ENCODE peak calls at places on chromosomes 7 and 10, in ten cellular contexts. N is right cardiac atrium; V is DND-41; B is esophagus squamous epithelium; E is stomach; Y is psoas muscle; U is endothelial cell of umbilical vein; S is adipocyte; D is CD4-positive, alpha-beta T cell; O is mammary epithelial cell. H is an unnamed sample. For H3K27me3, the result is how much of the 10 kb centered on the place peaks cover.

GRCh38 chr10:28089467-28089866 is 90.6 kb upstream of the ODAD2 start:
- DNase-seq in N (no peak), V (no peak), B (no peak), E (no peak), Y (no peak), U (peak), S (peak), D (no peak), O (peak), H (no peak)

GRCh38 chr7:127504715-127505114 is 80.7 kb downstream of the GCC1 start:
- DNase-seq in N (peak), V (peak), B (no peak), E (no peak), Y (peak), U (peak), S (peak), D (no peak), O (no peak), H (no peak)

GRCh38 chr10:77981281-77981680 is 48.0 kb downstream of the POLR3A start:
- DNase-seq in N (no peak), V (no peak), B (no peak), E (no peak), Y (no peak), U (no peak), S (no peak), D (no peak), O (no peak), H (no peak)

GRCh38 chr10:116961305-116962251 is 43.4 kb downstream of the SHTN1 start:
- DNase-seq in N (no peak), V (no peak), B (no peak), E (no peak), Y (no peak), U (no peak), S (no peak), D (no peak), O (no peak), H (no peak)

GRCh38 chr7:158834799-158835784 is 5.8 kb upstream of the ESYT2 start:
- DNase-seq in N (no peak), V (no peak), B (no peak), E (no peak), Y (no peak), U (peak), S (no peak), D (no peak), O (no peak), H (no peak)

GRCh38 chr10:102994551-102995295 is 76.6 kb downstream of the CNNM2 start:
- DNase-seq in N (no peak), V (no peak), B (no peak), E (no peak), Y (no peak), U (no peak), S (no peak), D (no peak), O (no peak), H (no peak)

GRCh38 chr7:234712-235553 is 42.6 kb downstream of the FAM20C start:
- DNase-seq in N (peak), V (no peak), B (no peak), E (peak), Y (peak), U (no peak), S (peak), D (no peak), O (peak), H (no peak)

GRCh38 chr7:1693419-1693990 is 23.4 kb downstream of the ELFN1 start:
- DNase-seq in N (peak), V (no peak), B (no peak), E (peak), Y (no peak), U (no peak), S (no peak), D (peak), O (no peak), H (peak)

GRCh38 chr10:3805227-3805790 is 20.3 kb upstream of the KLF6 start:
- DNase-seq in N (no peak), V (peak), B (no peak), E (no peak), Y (no peak), U (peak), S (peak), D (no peak), O (peak), H (no peak)

GRCh38 chr10:48698971-48699627 is 14.4 kb downstream of the WDFY4 start:
- DNase-seq in N (no peak), V (no peak), B (no peak), E (no peak), Y (no peak), U (no peak), S (no peak), D (no peak), O (no peak), H (no peak)

GRCh38 chr7:45610019-45610418 is 35.9 kb downstream of the ADCY1 start:
- DNase-seq in N (no peak), V (no peak), B (no peak), E (no peak), Y (no peak), U (no peak), S (no peak), D (no peak), O (no peak), H (no peak)

GRCh38 chr7:985915-986741 is 3.1 kb downstream of the CYP2W1 start:
- DNase-seq in N (no peak), V (no peak), B (no peak), E (no peak), Y (no peak), U (peak), S (no peak), D (no peak), O (peak), H (no peak)

GRCh38 chr10:30422981-30423654 is 10.9 kb upstream of the MAP3K8 start:
- DNase-seq in N (peak), V (no peak), B (no peak), E (peak), Y (peak), U (peak), S (peak), D (no peak), O (peak), H (no peak)

GRCh38 chr10:101284171-101285092 is 55.2 kb upstream of the LBX1 start:
- DNase-seq in N (no peak), V (no peak), B (no peak), E (no peak), Y (no peak), U (no peak), S (no peak), D (no peak), O (no peak), H (peak)

GRCh38 chr7:153590571-153590970 is 461.6 kb upstream of the DPP6 start:
- DNase-seq in N (no peak), V (no peak), B (no peak), E (no peak), Y (no peak), U (no peak), S (no peak), D (no peak), O (no peak), H (no peak)

GRCh38 chr10:34290412-34291082 is 524.5 kb downstream of the PARD3 start:
- DNase-seq in N (no peak), V (no peak), B (no peak), E (no peak), Y (peak), U (peak), S (peak), D (no peak), O (peak), H (no peak)

GRCh38 chr7:107332488-107333269 is 137.2 kb upstream of the GPR22 start:
- DNase-seq in N (no peak), V (no peak), B (no peak), E (no peak), Y (no peak), U (peak), S (no peak), D (no peak), O (no peak), H (no peak)

GRCh38 chr7:105963038-105963667 is at the start of gene CDHR3:
- DNase-seq in N (no peak), V (no peak), B (no peak), E (peak), Y (no peak), U (no peak), S (no peak), D (no peak), O (no peak), H (no peak)

GRCh38 chr7:132199626-132200025 is 376.6 kb downstream of the PLXNA4 start:
- DNase-seq in N (no peak), V (no peak), B (no peak), E (no peak), Y (no peak), U (no peak), S (no peak), D (no peak), O (no peak), H (no peak)

GRCh38 chr10:62514079-62514693 is 140.0 kb downstream of the ZNF365 start:
- DNase-seq in N (no peak), V (no peak), B (no peak), E (no peak), Y (no peak), U (no peak), S (no peak), D (no peak), O (no peak), H (no peak)

GRCh38 chr10:91043173-91043910 is 122.5 kb upstream of the ANKRD1 start:
- DNase-seq in N (no peak), V (no peak), B (no peak), E (no peak), Y (no peak), U (peak), S (peak), D (no peak), O (peak), H (no peak)

GRCh38 chr10:7202804-7203203 is 208.0 kb downstream of the SFMBT2 start:
- DNase-seq in N (no peak), V (no peak), B (no peak), E (no peak), Y (no peak), U (no peak), S (no peak), D (no peak), O (no peak), H (no peak)

GRCh38 chr10:90777614-90778013 is 80.2 kb downstream of the HTR7 start:
- DNase-seq in N (no peak), V (no peak), B (no peak), E (no peak), Y (no peak), U (no peak), S (peak), D (no peak), O (no peak), H (no peak)

GRCh38 chr7:5606235-5606634 is 175.2 kb downstream of the RNF216 start:
- DNase-seq in N (no peak), V (no peak), B (no peak), E (no peak), Y (no peak), U (no peak), S (no peak), D (no peak), O (no peak), H (no peak)

GRCh38 chr10:116098411-116099019 is 174.5 kb downstream of the GFRA1 start:
- DNase-seq in N (no peak), V (no peak), B (no peak), E (no peak), Y (peak), U (no peak), S (no peak), D (no peak), O (no peak), H (no peak)

GRCh38 chr7:112701456-112701855 is 88.7 kb downstream of the TMEM168 start:
- DNase-seq in N (no peak), V (no peak), B (no peak), E (no peak), Y (no peak), U (no peak), S (no peak), D (no peak), O (no peak), H (no peak)

GRCh38 chr10:114406455-114406854 is 2.2 kb upstream of the AFAP1L2 start:
- DNase-seq in N (no peak), V (no peak), B (no peak), E (no peak), Y (no peak), U (no peak), S (no peak), D (no peak), O (no peak), H (no peak)
- H3K27me3 ChIP-seq in N (under half), V (under half), B (under half), E (under half), Y (under half), U (under half), S (under half), D (under half), O (under half), H (under half)

GRCh38 chr7:130733866-130734524 is at the start of gene KLF14:
- DNase-seq in N (peak), V (no peak), B (no peak), E (no peak), Y (peak), U (no peak), S (peak), D (peak), O (peak), H (no peak)
- H3K27me3 ChIP-seq in N (under half), V (under half), B (under half), E (under half), Y (under half), U (half or more), S (under half), D (half or more), O (under half), H (under half)

GRCh38 chr10:13051126-13051694 is 48.8 kb upstream of the OPTN start:
- DNase-seq in N (no peak), V (no peak), B (no peak), E (no peak), Y (no peak), U (no peak), S (no peak), D (no peak), O (no peak), H (no peak)
- H3K27me3 ChIP-seq in N (under half), V (under half), B (under half), E (under half), Y (under half), U (under half), S (under half), D (under half), O (under half), H (under half)

DNA sequence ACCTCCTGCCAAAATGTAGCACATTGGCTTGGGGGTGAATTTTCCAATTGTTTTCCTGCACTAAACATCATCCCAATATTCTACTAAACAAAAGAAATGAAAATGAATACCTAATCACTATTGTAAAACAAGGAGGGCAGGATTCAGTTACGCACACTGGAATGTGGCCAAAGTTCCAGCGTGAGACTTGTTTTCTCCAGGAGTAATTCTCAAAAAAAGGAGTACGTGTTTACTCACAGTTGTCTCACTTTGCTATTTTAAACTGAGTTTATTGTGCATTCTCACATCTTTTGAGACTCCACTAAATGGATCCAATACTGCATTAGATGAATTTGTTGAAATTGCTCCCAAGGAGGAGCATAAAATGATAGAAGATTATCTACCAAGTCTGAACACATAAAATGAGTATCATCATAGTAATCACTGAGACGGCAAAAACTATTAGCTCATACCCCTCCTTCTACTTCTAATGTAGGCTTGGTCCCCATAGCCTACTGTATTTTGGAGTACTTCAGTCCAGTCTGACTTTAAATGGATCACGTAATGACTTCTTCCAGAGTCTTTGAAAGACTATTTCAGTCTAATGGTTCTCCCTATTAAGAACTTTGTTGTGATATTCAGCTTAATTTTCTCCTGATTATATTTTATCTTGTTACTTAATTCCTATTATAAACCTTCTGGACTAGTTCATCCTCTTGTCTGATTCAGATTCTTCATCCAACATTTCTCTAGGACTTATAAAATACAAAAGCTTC is 3.8 kb downstream of the GRM3 start:
- DNase-seq in N (no peak), V (no peak), B (no peak), E (no peak), Y (no peak), U (no peak), S (no peak), D (no peak), O (no peak), H (no peak)
- H3K27me3 ChIP-seq in N (under half), V (under half), B (under half), E (under half), Y (under half), U (under half), S (under half), D (under half), O (under half), H (under half)

GRCh38 chr7:115406216-115406615 is 484.3 kb downstream of the MDFIC start:
- DNase-seq in N (no peak), V (no peak), B (no peak), E (no peak), Y (no peak), U (no peak), S (no peak), D (no peak), O (no peak), H (no peak)
- H3K27me3 ChIP-seq in N (under half), V (under half), B (under half), E (under half), Y (under half), U (under half), S (under half), D (under half), O (under half), H (under half)